ENCODE peak calls at places on chromosomes 5 and 9, in nine cellular contexts. One of them, this sample, is unnamed. For H3K27me3, the result is how much of the 10 kb centered on the place peaks cover.

GRCh38 chr9:70044450-70045307 is 1.0 kb downstream of the MAMDC2 start:
- DNase-seq in CD8-positive, alpha-beta T cell: no peak
- DNase-seq in SK-N-SH: no peak
- DNase-seq in CD8-positive, alpha-beta memory T cell: no peak
- DNase-seq in left lung: no peak
- DNase-seq in keratinocyte: no peak
- DNase-seq in heart right ventricle: peak
- DNase-seq in HCT116: no peak
- DNase-seq in cardiac muscle cell: peak
- DNase-seq in this sample: no peak

GRCh38 chr5:62522811-62523210 is 55.8 kb upstream of the LRRC70 start:
- DNase-seq in SK-N-SH: no peak
- DNase-seq in HCT116: no peak
- DNase-seq in left lung: no peak
- DNase-seq in keratinocyte: no peak
- DNase-seq in CD8-positive, alpha-beta memory T cell: no peak
- DNase-seq in heart right ventricle: no peak
- DNase-seq in cardiac muscle cell: no peak
- DNase-seq in CD8-positive, alpha-beta T cell: no peak
- DNase-seq in this sample: no peak

GRCh38 chr5:130975847-130976246 is 189.2 kb downstream of the HINT1 start:
- DNase-seq in CD8-positive, alpha-beta memory T cell: no peak
- DNase-seq in left lung: no peak
- DNase-seq in HCT116: no peak
- DNase-seq in SK-N-SH: no peak
- DNase-seq in heart right ventricle: no peak
- DNase-seq in CD8-positive, alpha-beta T cell: no peak
- DNase-seq in keratinocyte: no peak
- DNase-seq in cardiac muscle cell: no peak
- DNase-seq in this sample: no peak

GRCh38 chr5:171272996-171273970 is 35.8 kb upstream of the TLX3 start:
- DNase-seq in cardiac muscle cell: peak
- DNase-seq in SK-N-SH: peak
- DNase-seq in CD8-positive, alpha-beta T cell: no peak
- DNase-seq in HCT116: peak
- DNase-seq in keratinocyte: no peak
- DNase-seq in left lung: no peak
- DNase-seq in CD8-positive, alpha-beta memory T cell: no peak
- DNase-seq in heart right ventricle: no peak
- DNase-seq in this sample: no peak

GRCh38 chr9:120413121-120414048 is 166.6 kb downstream of the CDK5RAP2 start:
- DNase-seq in CD8-positive, alpha-beta T cell: no peak
- DNase-seq in keratinocyte: no peak
- DNase-seq in SK-N-SH: peak
- DNase-seq in CD8-positive, alpha-beta memory T cell: no peak
- DNase-seq in heart right ventricle: no peak
- DNase-seq in cardiac muscle cell: no peak
- DNase-seq in HCT116: no peak
- DNase-seq in left lung: no peak
- DNase-seq in this sample: no peak

GRCh38 chr5:4050203-4050602 is 454.6 kb downstream of the IRX1 start:
- DNase-seq in SK-N-SH: no peak
- DNase-seq in HCT116: no peak
- DNase-seq in cardiac muscle cell: no peak
- DNase-seq in CD8-positive, alpha-beta memory T cell: no peak
- DNase-seq in CD8-positive, alpha-beta T cell: no peak
- DNase-seq in heart right ventricle: no peak
- DNase-seq in keratinocyte: no peak
- DNase-seq in left lung: no peak
- DNase-seq in this sample: no peak

GRCh38 chr9:93118863-93119702 is 15.0 kb downstream of the NINJ1 start:
- DNase-seq in SK-N-SH: no peak
- DNase-seq in CD8-positive, alpha-beta memory T cell: no peak
- DNase-seq in heart right ventricle: no peak
- DNase-seq in left lung: peak
- DNase-seq in CD8-positive, alpha-beta T cell: peak
- DNase-seq in HCT116: no peak
- DNase-seq in cardiac muscle cell: no peak
- DNase-seq in keratinocyte: no peak
- DNase-seq in this sample: no peak

GRCh38 chr9:33466565-33467495 is 6.9 kb downstream of the NOL6 start:
- DNase-seq in cardiac muscle cell: peak
- DNase-seq in HCT116: no peak
- DNase-seq in keratinocyte: no peak
- DNase-seq in CD8-positive, alpha-beta memory T cell: peak
- DNase-seq in left lung: peak
- DNase-seq in CD8-positive, alpha-beta T cell: peak
- DNase-seq in heart right ventricle: peak
- DNase-seq in SK-N-SH: peak
- DNase-seq in this sample: no peak

GRCh38 chr5:164672931-164673694 is 1167.7 kb downstream of the MAT2B start:
- DNase-seq in heart right ventricle: no peak
- DNase-seq in SK-N-SH: peak
- DNase-seq in HCT116: no peak
- DNase-seq in keratinocyte: no peak
- DNase-seq in CD8-positive, alpha-beta T cell: no peak
- DNase-seq in left lung: no peak
- DNase-seq in cardiac muscle cell: no peak
- DNase-seq in CD8-positive, alpha-beta memory T cell: no peak
- DNase-seq in this sample: no peak

GRCh38 chr5:3542158-3542557 is 53.5 kb upstream of the IRX1 start:
- DNase-seq in SK-N-SH: no peak
- DNase-seq in keratinocyte: no peak
- DNase-seq in HCT116: no peak
- DNase-seq in left lung: no peak
- DNase-seq in cardiac muscle cell: no peak
- DNase-seq in heart right ventricle: no peak
- DNase-seq in CD8-positive, alpha-beta memory T cell: no peak
- DNase-seq in CD8-positive, alpha-beta T cell: no peak
- DNase-seq in this sample: no peak

GRCh38 chr5:172469697-172470096 is 15.4 kb upstream of the SH3PXD2B start:
- DNase-seq in CD8-positive, alpha-beta memory T cell: no peak
- DNase-seq in HCT116: no peak
- DNase-seq in CD8-positive, alpha-beta T cell: no peak
- DNase-seq in cardiac muscle cell: no peak
- DNase-seq in SK-N-SH: no peak
- DNase-seq in keratinocyte: no peak
- DNase-seq in heart right ventricle: no peak
- DNase-seq in left lung: no peak
- DNase-seq in this sample: no peak

GRCh38 chr5:65247594-65247993 is 234.1 kb downstream of the ADAMTS6 start:
- DNase-seq in cardiac muscle cell: no peak
- DNase-seq in SK-N-SH: no peak
- DNase-seq in CD8-positive, alpha-beta T cell: no peak
- DNase-seq in CD8-positive, alpha-beta memory T cell: no peak
- DNase-seq in left lung: no peak
- DNase-seq in keratinocyte: no peak
- DNase-seq in HCT116: no peak
- DNase-seq in heart right ventricle: no peak
- DNase-seq in this sample: no peak

DNA sequence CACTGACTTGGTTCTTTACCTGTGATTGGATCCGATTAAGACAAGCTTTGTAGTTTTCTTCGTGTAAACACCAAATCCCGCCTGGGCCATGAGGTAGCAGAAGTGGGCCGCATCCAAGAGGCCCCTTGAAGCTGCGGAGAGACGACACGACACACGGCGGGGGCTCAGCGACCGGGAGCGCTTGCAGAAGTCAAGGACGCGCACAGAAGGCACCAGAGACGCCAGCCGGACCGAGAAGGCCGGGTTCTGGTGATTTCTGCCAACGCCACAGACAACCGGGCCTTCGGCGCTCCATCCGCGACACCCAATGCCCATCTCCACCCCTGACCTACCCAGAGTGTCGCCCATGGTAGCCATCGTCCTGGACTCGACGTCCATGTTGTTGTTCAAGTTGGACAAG is 19.8 kb upstream of the INPP5E start:
- DNase-seq in CD8-positive, alpha-beta T cell: no peak
- DNase-seq in cardiac muscle cell: no peak
- DNase-seq in HCT116: no peak
- DNase-seq in left lung: no peak
- DNase-seq in CD8-positive, alpha-beta memory T cell: no peak
- DNase-seq in heart right ventricle: no peak
- DNase-seq in SK-N-SH: no peak
- DNase-seq in keratinocyte: no peak
- DNase-seq in this sample: no peak
- H3K27me3 ChIP-seq in CD8-positive, alpha-beta T cell: under half
- H3K27me3 ChIP-seq in cardiac muscle cell: under half
- H3K27me3 ChIP-seq in HCT116: under half
- H3K27me3 ChIP-seq in left lung: under half
- H3K27me3 ChIP-seq in CD8-positive, alpha-beta memory T cell: under half
- H3K27me3 ChIP-seq in heart right ventricle: under half
- H3K27me3 ChIP-seq in SK-N-SH: under half
- H3K27me3 ChIP-seq in keratinocyte: under half
- H3K27me3 ChIP-seq in this sample: under half

GRCh38 chr9:121692606-121693505 is 41.4 kb downstream of the DAB2IP start:
- DNase-seq in CD8-positive, alpha-beta memory T cell: no peak
- DNase-seq in HCT116: peak
- DNase-seq in keratinocyte: no peak
- DNase-seq in CD8-positive, alpha-beta T cell: no peak
- DNase-seq in heart right ventricle: no peak
- DNase-seq in left lung: no peak
- DNase-seq in SK-N-SH: no peak
- DNase-seq in cardiac muscle cell: no peak
- DNase-seq in this sample: no peak
- H3K27ac ChIP-seq in CD8-positive, alpha-beta memory T cell: no peak
- H3K27ac ChIP-seq in HCT116: no peak
- H3K27ac ChIP-seq in keratinocyte: no peak
- H3K27ac ChIP-seq in CD8-positive, alpha-beta T cell: no peak
- H3K27ac ChIP-seq in heart right ventricle: peak
- H3K27ac ChIP-seq in left lung: peak
- H3K27ac ChIP-seq in SK-N-SH: no peak
- H3K27ac ChIP-seq in cardiac muscle cell: peak
- H3K27ac ChIP-seq in this sample: peak

DNA sequence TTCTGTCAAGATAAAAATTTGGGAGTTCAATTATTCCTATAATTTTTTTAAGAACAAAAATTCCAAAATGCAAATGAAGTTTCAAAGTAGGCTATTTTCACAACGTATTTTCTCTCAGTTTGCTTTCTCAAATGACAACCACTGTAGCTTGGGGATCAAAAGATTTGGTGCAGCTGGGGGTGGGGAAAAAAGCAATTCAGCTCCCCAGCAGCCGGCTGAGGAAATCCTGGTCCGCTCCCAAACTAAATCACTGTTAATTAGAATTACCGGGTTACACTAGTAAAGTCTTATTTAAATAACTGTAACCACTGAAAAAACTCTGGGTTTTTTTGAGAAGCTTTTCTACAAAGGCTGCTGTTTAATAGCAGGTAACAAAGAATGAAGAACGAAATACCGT is 5.7 kb downstream of the NR6A1 start:
- DNase-seq in SK-N-SH: no peak
- DNase-seq in CD8-positive, alpha-beta memory T cell: no peak
- DNase-seq in CD8-positive, alpha-beta T cell: no peak
- DNase-seq in cardiac muscle cell: no peak
- DNase-seq in keratinocyte: no peak
- DNase-seq in heart right ventricle: no peak
- DNase-seq in left lung: no peak
- DNase-seq in HCT116: no peak
- DNase-seq in this sample: no peak
- H3K27me3 ChIP-seq in SK-N-SH: under half
- H3K27me3 ChIP-seq in CD8-positive, alpha-beta memory T cell: half or more
- H3K27me3 ChIP-seq in CD8-positive, alpha-beta T cell: under half
- H3K27me3 ChIP-seq in cardiac muscle cell: under half
- H3K27me3 ChIP-seq in keratinocyte: under half
- H3K27me3 ChIP-seq in heart right ventricle: half or more
- H3K27me3 ChIP-seq in left lung: under half
- H3K27me3 ChIP-seq in HCT116: under half
- H3K27me3 ChIP-seq in this sample: under half

GRCh38 chr9:38680827-38681226 is 39.1 kb downstream of the FAM240B start:
- DNase-seq in cardiac muscle cell: peak
- DNase-seq in SK-N-SH: no peak
- DNase-seq in CD8-positive, alpha-beta T cell: no peak
- DNase-seq in keratinocyte: no peak
- DNase-seq in heart right ventricle: no peak
- DNase-seq in HCT116: no peak
- DNase-seq in left lung: no peak
- DNase-seq in CD8-positive, alpha-beta memory T cell: no peak
- DNase-seq in this sample: no peak
- H3K27ac ChIP-seq in cardiac muscle cell: no peak
- H3K27ac ChIP-seq in SK-N-SH: no peak
- H3K27ac ChIP-seq in CD8-positive, alpha-beta T cell: no peak
- H3K27ac ChIP-seq in keratinocyte: no peak
- H3K27ac ChIP-seq in heart right ventricle: no peak
- H3K27ac ChIP-seq in HCT116: no peak
- H3K27ac ChIP-seq in left lung: no peak
- H3K27ac ChIP-seq in CD8-positive, alpha-beta memory T cell: no peak
- H3K27ac ChIP-seq in this sample: no peak

DNA sequence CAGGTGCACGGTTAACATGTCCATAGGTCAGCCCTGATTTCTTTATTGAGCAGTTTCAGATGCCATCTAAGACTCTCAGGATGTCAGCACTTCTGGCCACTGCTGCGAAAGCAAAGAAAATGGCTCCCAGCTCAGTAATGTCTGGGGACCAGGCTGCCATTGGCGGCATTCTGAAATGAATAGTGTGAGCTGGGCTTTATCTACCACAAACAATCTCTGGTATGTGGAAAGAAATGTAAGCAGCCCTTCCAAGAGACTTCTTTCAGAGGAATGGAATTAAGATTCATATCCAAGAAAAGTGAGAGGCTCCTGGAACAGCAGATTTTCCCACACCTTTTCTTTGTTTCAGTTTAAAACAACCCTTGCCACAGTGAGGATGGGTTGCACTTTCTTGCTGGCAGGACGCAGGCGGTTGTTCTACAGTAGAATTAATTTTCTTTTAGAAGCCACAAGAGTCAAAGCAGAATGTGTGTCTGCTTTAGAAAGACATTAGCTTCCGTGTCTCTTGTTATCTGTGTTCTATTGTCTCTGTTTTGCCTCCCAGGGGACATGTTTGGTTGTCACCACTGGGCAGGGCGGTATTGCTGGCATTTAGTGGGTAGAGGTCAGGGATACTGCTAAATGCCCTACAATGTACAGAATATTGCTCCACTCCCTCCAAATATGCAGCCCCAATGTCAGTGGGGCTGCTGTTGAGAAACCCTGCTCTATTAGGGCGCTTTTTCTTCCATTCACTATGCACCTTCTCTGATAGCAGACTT is 149.9 kb upstream of the ANKH start:
- DNase-seq in CD8-positive, alpha-beta T cell: no peak
- DNase-seq in SK-N-SH: no peak
- DNase-seq in HCT116: no peak
- DNase-seq in left lung: no peak
- DNase-seq in CD8-positive, alpha-beta memory T cell: no peak
- DNase-seq in keratinocyte: no peak
- DNase-seq in heart right ventricle: no peak
- DNase-seq in cardiac muscle cell: peak
- DNase-seq in this sample: no peak
- H3K27me3 ChIP-seq in CD8-positive, alpha-beta T cell: under half
- H3K27me3 ChIP-seq in SK-N-SH: under half
- H3K27me3 ChIP-seq in HCT116: under half
- H3K27me3 ChIP-seq in left lung: under half
- H3K27me3 ChIP-seq in CD8-positive, alpha-beta memory T cell: under half
- H3K27me3 ChIP-seq in keratinocyte: under half
- H3K27me3 ChIP-seq in heart right ventricle: under half
- H3K27me3 ChIP-seq in cardiac muscle cell: under half
- H3K27me3 ChIP-seq in this sample: under half

This sample was measured in right atrium auricular region.